ENCODE peak calls at places on chromosomes 16 and 17, in six cellular contexts. Z, X, E, B, T and S are unnamed samples.

GRCh38 chr16:53087101-53087500 is 32.3 kb downstream of the CHD9 start:
- DNase-seq in E (no peak), T (no peak), Z (no peak), B (no peak), X (no peak), S (no peak)

GRCh38 chr16:84088695-84089395 is 27.9 kb downstream of the MBTPS1 start:
- DNase-seq in E (peak), Z (no peak), B (peak), X (peak), T (peak), S (peak)

GRCh38 chr16:86087561-86088230 is 188.7 kb downstream of the IRF8 start:
- DNase-seq in Z (no peak), X (no peak), B (no peak), E (no peak), T (no peak), S (no peak)

GRCh38 chr17:82030470-82031302 is 792 bp upstream of the RAC3 start:
- DNase-seq in E (peak), Z (peak), T (peak), B (peak), X (peak), S (peak)

GRCh38 chr17:45172541-45173286 is 11.0 kb downstream of the HEXIM2 start:
- DNase-seq in T (peak), Z (peak), X (peak), E (peak), B (peak), S (peak)

GRCh38 chr16:3431779-3432219 is 11.5 kb downstream of the ZNF597 start:
- DNase-seq in E (peak), X (peak), T (peak), Z (no peak), B (peak), S (no peak)

GRCh38 chr17:39627170-39627716 is 491 bp downstream of the PPP1R1B start:
- DNase-seq in T (no peak), Z (no peak), B (no peak), E (no peak), X (no peak), S (no peak)

GRCh38 chr17:4375039-4375748 is 8.7 kb upstream of the UBE2G1 start:
- DNase-seq in X (no peak), E (peak), B (peak), Z (no peak), T (peak), S (peak)

GRCh38 chr17:19397556-19398041 is 10.6 kb upstream of the MFAP4 start:
- DNase-seq in E (no peak), T (no peak), Z (no peak), X (no peak), B (no peak), S (no peak)

GRCh38 chr16:64910351-64910750 is 211.5 kb downstream of the CDH11 start:
- DNase-seq in T (no peak), X (no peak), E (no peak), Z (no peak), B (no peak), S (no peak)

GRCh38 chr16:67277294-67277998 is 1.9 kb upstream of the PLEKHG4 start:
- DNase-seq in X (no peak), B (peak), E (no peak), Z (peak), T (no peak), S (no peak)

GRCh38 chr16:1823821-1824220 is 2.8 kb downstream of the HAGH start:
- DNase-seq in T (no peak), X (no peak), B (peak), E (no peak), Z (no peak), S (peak)

GRCh38 chr16:10566613-10567012 is 13.8 kb downstream of the EMP2 start:
- DNase-seq in X (no peak), Z (no peak), B (no peak), E (no peak), T (no peak), S (no peak)

GRCh38 chr16:69890114-69890890 is 60.8 kb upstream of the CLEC18A start:
- DNase-seq in B (no peak), Z (peak), E (no peak), X (no peak), T (no peak), S (no peak)

GRCh38 chr16:48128769-48129168 is 27.0 kb downstream of the ABCC12 start:
- DNase-seq in T (no peak), E (no peak), B (no peak), Z (no peak), X (no peak), S (no peak)

GRCh38 chr16:85369741-85370528 is 243.2 kb upstream of the GSE1 start:
- DNase-seq in B (peak), E (no peak), Z (no peak), T (peak), X (peak), S (peak)

GRCh38 chr16:67504190-67505021 is 21.1 kb upstream of the AGRP start:
- DNase-seq in E (peak), Z (no peak), B (peak), X (no peak), T (no peak), S (peak)

GRCh38 chr17:61407211-61407911 is 7.7 kb downstream of the TBX2 start:
- DNase-seq in T (no peak), B (no peak), X (no peak), Z (no peak), E (no peak), S (no peak)

GRCh38 chr17:48314716-48315115 is 115.3 kb downstream of the SKAP1 start:
- DNase-seq in Z (no peak), E (no peak), T (no peak), X (no peak), B (no peak), S (no peak)

GRCh38 chr16:556479-557173 is 3.6 kb upstream of the PRR35 start:
- DNase-seq in T (no peak), B (no peak), X (no peak), E (no peak), Z (no peak), S (no peak)

GRCh38 chr17:76922967-76923366 is 54.8 kb downstream of the MGAT5B start:
- DNase-seq in Z (no peak), B (no peak), X (no peak), E (no peak), T (no peak), S (no peak)

GRCh38 chr17:6701719-6702118 is 11.4 kb downstream of the SLC13A5 start:
- DNase-seq in T (no peak), B (peak), X (peak), Z (no peak), E (no peak), S (peak)

GRCh38 chr17:6098466-6099180 is 28.4 kb downstream of the WSCD1 start:
- DNase-seq in Z (no peak), T (no peak), E (no peak), X (no peak), B (no peak), S (no peak)

GRCh38 chr16:55622930-55623561 is 32.7 kb upstream of the SLC6A2 start:
- DNase-seq in Z (no peak), E (no peak), T (no peak), B (no peak), X (no peak), S (no peak)

GRCh38 chr17:19415311-19415710 is 4.3 kb downstream of the RNF112 start:
- DNase-seq in E (no peak), T (no peak), B (no peak), Z (no peak), X (no peak), S (no peak)

GRCh38 chr16:59210955-59211541 is 476.9 kb upstream of the GOT2 start:
- DNase-seq in Z (peak), T (no peak), E (no peak), X (no peak), B (no peak), S (no peak)

GRCh38 chr17:5413682-5414081 is 5.8 kb downstream of the NUP88 start:
- DNase-seq in Z (peak), E (peak), T (no peak), X (no peak), B (no peak), S (no peak)

GRCh38 chr16:75309899-75310430 is 58.5 kb upstream of the BCAR1 start:
- DNase-seq in X (no peak), E (no peak), T (no peak), B (no peak), Z (no peak), S (no peak)

GRCh38 chr17:63772801-63773271 is 561 bp downstream of the CCDC47 start:
- DNase-seq in Z (no peak), B (no peak), E (no peak), X (no peak), T (no peak), S (no peak)

GRCh38 chr17:4565209-4566141 is 5.1 kb upstream of the GGT6 start:
- DNase-seq in Z (no peak), B (peak), E (peak), X (peak), T (peak), S (peak)

GRCh38 chr17:58703137-58703846 is 10.9 kb downstream of the RAD51C start:
- DNase-seq in B (no peak), Z (no peak), E (peak), T (no peak), X (no peak), S (no peak)

GRCh38 chr16:15055141-15056053 is 477 bp downstream of the NTAN1 start:
- DNase-seq in T (peak), E (peak), X (peak), B (peak), Z (no peak), S (no peak)

GRCh38 chr17:66431910-66432309 is 129.5 kb downstream of the PRKCA start:
- DNase-seq in X (no peak), Z (no peak), B (no peak), E (no peak), T (no peak), S (no peak)

GRCh38 chr16:88534731-88535141 is 35.5 kb upstream of the ZC3H18 start:
- DNase-seq in B (peak), E (peak), Z (no peak), X (no peak), T (no peak), S (peak)

GRCh38 chr17:80826955-80827645 is 164.5 kb upstream of the CHMP6 start:
- DNase-seq in B (peak), X (no peak), E (peak), Z (peak), T (no peak), S (no peak)

GRCh38 chr16:9003322-9003721 is 39.6 kb upstream of the USP7 start:
- DNase-seq in Z (no peak), T (no peak), X (no peak), B (no peak), E (no peak), S (no peak)

GRCh38 chr17:8696456-8696855 is 48.2 kb downstream of the CCDC42 start:
- DNase-seq in T (no peak), B (no peak), X (no peak), Z (no peak), E (no peak), S (no peak)

GRCh38 chr17:43040655-43041054 is 15.6 kb downstream of the RND2 start:
- DNase-seq in X (no peak), T (no peak), Z (no peak), E (no peak), B (no peak), S (no peak)